ENCODE peak calls at places on chromosomes 11 and 22, in ten cellular contexts. E is IMR-90, F is Peyer's patch, X is lower leg skin, W is GM12891, O is endothelial cell of umbilical vein, U is right lobe of liver, N is heart left ventricle, V is stomach, J is H54. M is an unnamed sample.

GRCh38 chr11:4589024-4589423 is 4.8 kb upstream of the OR52I1 start:
- DNase-seq in E (no peak), F (no peak), X (no peak), W (no peak), O (no peak), U (no peak), N (no peak), V (no peak), J (no peak), M (no peak)

GRCh38 chr11:3969613-3970012 is 114.1 kb downstream of the STIM1 start:
- DNase-seq in E (no peak), F (no peak), X (no peak), W (no peak), O (no peak), U (no peak), N (no peak), V (no peak), J (no peak), M (peak; percentile 58)

GRCh38 chr11:103633037-103633788 is 403.2 kb upstream of the DDI1 start:
- DNase-seq in E (peak; percentile 59), F (no peak), X (no peak), W (no peak), O (peak; percentile 81), U (no peak), N (no peak), V (no peak), J (no peak), M (no peak)

GRCh38 chr11:95092549-95093324 is 3.1 kb downstream of the ENDOD1 start:
- DNase-seq in E (peak; percentile 49), F (peak; percentile 59), X (no peak), W (no peak), O (peak; percentile 27), U (no peak), N (no peak), V (no peak), J (peak; percentile 16), M (peak; percentile 67)

GRCh38 chr11:22192289-22192641 is 620 bp upstream of the ANO5 start:
- DNase-seq in E (no peak), F (peak; percentile 57), X (no peak), W (no peak), O (no peak), U (peak; percentile 51), N (peak; percentile 28), V (peak; percentile 25), J (no peak), M (no peak)

GRCh38 chr11:107197932-107198331 is 179.7 kb upstream of the GUCY1A2 start:
- DNase-seq in E (no peak), F (no peak), X (no peak), W (no peak), O (no peak), U (no peak), N (no peak), V (no peak), J (no peak), M (no peak)

GRCh38 chr11:106644824-106645223 is 373.5 kb downstream of the GUCY1A2 start:
- DNase-seq in E (peak; percentile 60), F (no peak), X (no peak), W (no peak), O (no peak), U (no peak), N (no peak), V (no peak), J (no peak), M (no peak)

GRCh38 chr22:45678961-45679912 is 7.6 kb downstream of the ATXN10 start:
- DNase-seq in E (peak; percentile 91), F (no peak), X (no peak), W (no peak), O (no peak), U (no peak), N (no peak), V (no peak), J (no peak), M (no peak)

GRCh38 chr11:31850365-31850764 is 39.2 kb upstream of the PAX6 start:
- DNase-seq in E (no peak), F (no peak), X (no peak), W (no peak), O (no peak), U (no peak), N (no peak), V (no peak), J (no peak), M (no peak)

GRCh38 chr11:31861011-31861410 is 49.9 kb upstream of the PAX6 start:
- DNase-seq in E (no peak), F (no peak), X (no peak), W (no peak), O (no peak), U (no peak), N (no peak), V (no peak), J (no peak), M (no peak)

GRCh38 chr11:31856248-31856647 is 45.1 kb upstream of the PAX6 start:
- DNase-seq in E (no peak), F (no peak), X (no peak), W (no peak), O (no peak), U (no peak), N (no peak), V (no peak), J (no peak), M (no peak)

DNA sequence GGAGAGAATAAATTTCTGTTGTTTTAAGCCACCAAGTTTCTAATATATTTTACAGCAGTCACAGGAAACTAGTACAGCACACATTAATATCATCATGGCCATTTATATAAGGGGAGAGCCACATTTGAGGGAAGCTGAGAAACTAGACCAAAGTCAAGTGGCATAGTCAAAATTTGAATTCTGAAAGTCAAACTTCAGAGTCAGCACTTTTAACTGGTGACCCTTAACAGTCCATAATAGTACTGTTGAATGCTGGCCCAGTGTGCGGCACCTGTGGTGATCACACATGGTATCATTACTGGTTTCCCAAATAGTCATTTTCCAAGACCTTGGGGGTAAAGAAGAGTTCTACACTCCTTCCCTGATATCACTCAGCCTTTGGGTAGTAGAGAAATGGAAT is 44.3 kb upstream of the PAX6 start:
- DNase-seq in E (no peak), F (no peak), X (no peak), W (no peak), O (no peak), U (no peak), N (no peak), V (no peak), J (no peak), M (no peak)
- TF ChIP-seq POLR2A in E (no peak), F (no peak), X (no peak), W (no peak), O (no peak), U (no peak), N (no peak), V (no peak), J (no peak), M (no peak)

GRCh38 chr11:313304-313786 is 495 bp upstream of the IFITM1 start:
- DNase-seq in E (no peak), F (peak; percentile 57), X (no peak), W (no peak), O (no peak), U (peak; percentile 56), N (no peak), V (no peak), J (no peak), M (no peak)

GRCh38 chr11:315516-315994 is 1.7 kb downstream of the IFITM1 start:
- DNase-seq in E (no peak), F (no peak), X (no peak), W (no peak), O (no peak), U (no peak), N (no peak), V (no peak), J (no peak), M (no peak)

GRCh38 chr11:312092-312816 is 1.6 kb upstream of the IFITM1 start:
- DNase-seq in E (no peak), F (peak; percentile 43), X (no peak), W (no peak), O (no peak), U (no peak), N (no peak), V (no peak), J (no peak), M (no peak)

GRCh38 chr11:315051-315481 is 1.2 kb downstream of the IFITM1 start:
- DNase-seq in E (no peak), F (peak; percentile 67), X (no peak), W (no peak), O (no peak), U (peak; percentile 73), N (no peak), V (no peak), J (no peak), M (no peak)

DNA sequence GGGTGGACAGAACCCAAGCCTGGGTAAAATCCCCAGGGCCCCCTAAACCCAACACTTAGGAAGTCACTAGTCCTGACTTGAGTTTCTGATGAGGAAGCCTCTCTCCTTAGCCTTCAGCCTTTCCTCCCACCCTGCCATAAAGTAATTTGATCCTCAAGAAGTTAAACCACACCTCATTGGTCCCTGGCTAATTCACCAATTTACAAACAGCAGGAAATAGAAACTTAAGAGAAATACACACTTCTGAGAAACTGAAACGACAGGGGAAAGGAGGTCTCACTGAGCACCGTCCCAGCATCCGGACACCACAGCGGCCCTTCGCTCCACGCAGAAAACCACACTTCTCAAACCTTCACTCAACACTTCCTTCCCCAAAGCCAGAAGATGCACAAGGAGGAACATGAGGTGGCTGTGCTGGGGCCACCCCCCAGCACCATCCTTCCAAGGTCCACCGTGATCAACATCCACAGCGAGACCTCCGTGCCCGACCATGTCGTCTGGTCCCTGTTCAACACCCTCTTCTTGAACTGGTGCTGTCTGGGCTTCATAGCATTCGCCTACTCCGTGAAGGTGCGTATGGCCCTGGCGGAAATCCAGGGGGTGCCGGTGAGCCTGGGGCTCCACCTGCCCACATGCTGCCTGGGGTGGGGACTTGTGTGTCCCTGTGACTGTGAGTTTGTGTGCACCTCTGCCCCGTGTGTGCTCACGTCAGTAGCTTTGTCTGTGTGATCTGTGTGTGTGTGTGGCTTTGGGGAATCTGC is at the start of gene IFITM1:
- DNase-seq in E (peak; percentile 84), F (peak; percentile 69), X (no peak), W (peak; percentile 68), O (peak; percentile 57), U (peak; percentile 82), N (no peak), V (no peak), J (no peak), M (no peak)
- TF ChIP-seq POLR2A in E (no peak), F (peak; percentile 72), X (no peak), W (peak; percentile 95), O (no peak), U (peak; percentile 93), N (no peak), V (no peak), J (no peak), M (peak; percentile 44)

GRCh38 chr22:22208657-22209056 is 35.9 kb upstream of the VPREB1 start:
- DNase-seq in E (no peak), F (no peak), X (no peak), W (no peak), O (no peak), U (no peak), N (no peak), V (no peak), J (no peak), M (no peak)

GRCh38 chr22:22210889-22211833 is 33.4 kb upstream of the VPREB1 start:
- DNase-seq in E (no peak), F (no peak), X (no peak), W (no peak), O (no peak), U (no peak), N (no peak), V (no peak), J (no peak), M (no peak)

GRCh38 chr22:22203048-22203971 is 41.3 kb upstream of the VPREB1 start:
- DNase-seq in E (no peak), F (no peak), X (no peak), W (no peak), O (no peak), U (no peak), N (no peak), V (no peak), J (no peak), M (no peak)

GRCh38 chr22:22210375-22210774 is 34.2 kb upstream of the VPREB1 start:
- DNase-seq in E (peak; percentile 85), F (no peak), X (no peak), W (no peak), O (peak; percentile 41), U (no peak), N (no peak), V (no peak), J (peak; percentile 41), M (no peak)

DNA sequence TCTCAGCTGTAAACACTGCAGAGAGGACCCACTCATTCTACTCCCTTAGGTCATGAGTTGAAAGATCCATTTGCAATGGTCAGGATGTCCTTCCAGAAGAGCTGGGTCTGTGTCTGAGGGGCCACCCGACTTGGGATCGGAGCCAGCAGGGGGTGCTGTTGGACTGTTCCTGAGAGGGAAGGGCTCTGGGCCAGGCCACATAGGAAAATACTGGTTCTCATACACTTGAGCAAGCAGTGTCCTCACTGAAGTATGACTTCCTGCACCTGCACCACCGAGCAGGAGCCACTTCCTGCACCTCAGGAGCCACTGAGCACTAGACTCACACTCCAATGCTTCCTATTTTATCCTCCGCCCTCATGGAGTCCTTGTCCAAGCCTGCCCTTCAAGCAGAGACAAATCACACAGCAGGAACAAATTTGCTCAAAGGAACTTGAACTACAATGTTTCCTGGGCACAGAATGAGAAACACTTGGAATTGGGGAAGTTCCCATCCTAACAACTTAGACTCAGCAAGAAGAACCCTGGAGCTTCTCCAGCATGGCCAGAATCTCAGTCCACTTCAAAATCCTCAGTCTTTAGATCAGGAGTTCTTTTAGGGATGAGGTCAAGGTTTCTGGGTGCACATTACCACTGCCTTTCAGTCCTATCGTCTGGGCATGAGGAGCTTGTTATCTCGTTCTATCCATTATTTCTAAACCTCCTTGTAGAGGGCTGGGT is 36.6 kb upstream of the VPREB1 start:
- DNase-seq in E (peak; percentile 70), F (peak; percentile 76), X (peak; percentile 26), W (peak; percentile 62), O (peak; percentile 68), U (no peak), N (peak; percentile 40), V (peak; percentile 76), J (peak; percentile 10), M (peak; percentile 63)
- TF ChIP-seq POLR2A in E (no peak), F (no peak), X (no peak), W (no peak), O (no peak), U (no peak), N (no peak), V (no peak), J (no peak), M (no peak)

GRCh38 chr11:86695391-86695790 is 23.0 kb upstream of the ME3 start:
- DNase-seq in E (peak; percentile 14), F (no peak), X (no peak), W (no peak), O (no peak), U (no peak), N (no peak), V (no peak), J (no peak), M (no peak)
- TF ChIP-seq POLR2A in E (no peak), F (no peak), X (no peak), W (no peak), O (no peak), U (no peak), N (no peak), V (no peak), J (no peak), M (no peak)

M was measured in erythroblast.